ENCODE peak calls at places on chromosomes 2 and 18, in five cellular contexts. N is mucosa of descending colon, D is tibial artery, T is retinal pigment epithelial cell, K is esophagus squamous epithelium. W is an unnamed sample.

GRCh38 chr2:25606892-25607291 is 66.5 kb downstream of the DTNB start:
- DNase-seq in N (no peak), D (no peak), T (no peak), K (no peak), W (no peak)

GRCh38 chr2:199019898-199020507 is 437.7 kb downstream of the SATB2 start:
- DNase-seq in N (no peak), D (no peak), T (peak), K (no peak), W (no peak)

GRCh38 chr2:108399479-108399878 is 21.7 kb downstream of the SULT1C4 start:
- DNase-seq in N (no peak), D (no peak), T (no peak), K (no peak), W (no peak)

GRCh38 chr2:119659601-119660342 is 19.2 kb upstream of the TMEM177 start:
- DNase-seq in N (no peak), D (no peak), T (no peak), K (no peak), W (no peak)

GRCh38 chr2:28341208-28341891 is 51.3 kb upstream of the FOSL2 start:
- DNase-seq in N (no peak), D (no peak), T (no peak), K (no peak), W (no peak)

GRCh38 chr18:36813111-36813752 is 15.6 kb downstream of the TPGS2 start:
- DNase-seq in N (no peak), D (no peak), T (no peak), K (no peak), W (no peak)

GRCh38 chr2:217816396-217816869 is 186.4 kb downstream of the TNS1 start:
- DNase-seq in N (no peak), D (no peak), T (no peak), K (no peak), W (no peak)

GRCh38 chr2:135783416-135783815 is 41.8 kb downstream of the UBXN4 start:
- DNase-seq in N (no peak), D (no peak), T (no peak), K (no peak), W (no peak)

GRCh38 chr2:3585239-3586109 is 9.4 kb upstream of the COLEC11 start:
- DNase-seq in N (no peak), D (peak), T (no peak), K (no peak), W (no peak)

GRCh38 chr18:79489900-79490592 is 94.3 kb downstream of the NFATC1 start:
- DNase-seq in N (no peak), D (no peak), T (no peak), K (no peak), W (no peak)

GRCh38 chr2:98269274-98269673 is 77.0 kb upstream of the CNGA3 start:
- DNase-seq in N (no peak), D (no peak), T (peak), K (no peak), W (no peak)

GRCh38 chr2:200486529-200486928 is 23.3 kb downstream of the KCTD18 start:
- DNase-seq in N (no peak), D (no peak), T (no peak), K (no peak), W (no peak)

GRCh38 chr2:24512836-24513235 is 21.8 kb downstream of the NCOA1 start:
- DNase-seq in N (no peak), D (no peak), T (no peak), K (no peak), W (no peak)

GRCh38 chr2:151040036-151040435 is 221.6 kb downstream of the RBM43 start:
- DNase-seq in N (no peak), D (no peak), T (no peak), K (no peak), W (peak)

GRCh38 chr18:31610841-31611240 is 19.2 kb downstream of the TTR start:
- DNase-seq in N (no peak), D (no peak), T (no peak), K (no peak), W (no peak)

GRCh38 chr2:136013286-136013685 is 27.9 kb upstream of the DARS1 start:
- DNase-seq in N (no peak), D (no peak), T (no peak), K (no peak), W (no peak)

GRCh38 chr2:9341351-9341887 is 81.9 kb downstream of the ITGB1BP1 start:
- DNase-seq in N (no peak), D (no peak), T (no peak), K (no peak), W (no peak)

GRCh38 chr2:47905454-47906260 is 641 bp downstream of the FBXO11 start:
- DNase-seq in N (peak), D (peak), T (peak), K (peak), W (peak)

GRCh38 chr2:47904903-47905453 is 1.3 kb downstream of the FBXO11 start:
- DNase-seq in N (peak), D (peak), T (no peak), K (no peak), W (no peak)

GRCh38 chr2:47906261-47907096 is at the start of gene FBXO11:
- DNase-seq in N (peak), D (peak), T (peak), K (peak), W (peak)

GRCh38 chr2:47908682-47909081 is 2.4 kb upstream of the FBXO11 start:
- DNase-seq in N (no peak), D (no peak), T (no peak), K (no peak), W (no peak)

DNA sequence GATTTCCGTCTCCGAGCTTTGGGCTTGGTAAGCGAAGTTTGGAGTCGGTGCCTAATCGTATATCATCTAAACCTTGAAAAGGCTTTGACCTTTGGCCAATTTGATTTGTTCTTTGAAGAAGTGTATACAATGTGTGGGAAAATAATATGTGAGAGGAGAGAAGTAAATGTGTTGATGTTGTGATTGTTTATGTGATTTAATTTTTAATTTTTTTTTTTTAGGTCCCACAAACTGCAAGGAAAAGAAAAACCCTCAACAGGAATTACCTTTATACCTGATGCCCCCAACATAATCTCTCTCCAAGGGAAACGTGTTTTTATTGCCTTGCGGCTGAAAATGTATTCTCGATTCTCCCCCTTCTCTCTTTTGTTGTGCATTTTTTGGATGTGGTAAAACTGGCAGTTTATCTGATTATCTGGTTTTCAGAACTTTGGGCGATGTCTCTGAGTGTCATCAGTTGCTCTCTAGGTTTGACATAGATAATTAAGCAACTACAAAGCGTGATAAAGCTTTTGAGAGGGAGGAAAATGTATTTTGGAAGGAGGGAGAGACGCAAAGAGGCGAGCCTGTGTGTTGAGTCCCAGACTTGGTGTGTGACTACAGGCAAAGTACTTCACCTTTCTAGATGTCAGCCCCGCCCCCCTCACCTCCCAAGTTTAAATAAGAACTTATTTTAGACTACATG is 941 bp upstream of the FBXO11 start:
- DNase-seq in N (no peak), D (peak), T (no peak), K (no peak), W (no peak)
- H3K4me3 ChIP-seq in N (peak), D (peak), T (peak), K (peak), W (peak)

DNA sequence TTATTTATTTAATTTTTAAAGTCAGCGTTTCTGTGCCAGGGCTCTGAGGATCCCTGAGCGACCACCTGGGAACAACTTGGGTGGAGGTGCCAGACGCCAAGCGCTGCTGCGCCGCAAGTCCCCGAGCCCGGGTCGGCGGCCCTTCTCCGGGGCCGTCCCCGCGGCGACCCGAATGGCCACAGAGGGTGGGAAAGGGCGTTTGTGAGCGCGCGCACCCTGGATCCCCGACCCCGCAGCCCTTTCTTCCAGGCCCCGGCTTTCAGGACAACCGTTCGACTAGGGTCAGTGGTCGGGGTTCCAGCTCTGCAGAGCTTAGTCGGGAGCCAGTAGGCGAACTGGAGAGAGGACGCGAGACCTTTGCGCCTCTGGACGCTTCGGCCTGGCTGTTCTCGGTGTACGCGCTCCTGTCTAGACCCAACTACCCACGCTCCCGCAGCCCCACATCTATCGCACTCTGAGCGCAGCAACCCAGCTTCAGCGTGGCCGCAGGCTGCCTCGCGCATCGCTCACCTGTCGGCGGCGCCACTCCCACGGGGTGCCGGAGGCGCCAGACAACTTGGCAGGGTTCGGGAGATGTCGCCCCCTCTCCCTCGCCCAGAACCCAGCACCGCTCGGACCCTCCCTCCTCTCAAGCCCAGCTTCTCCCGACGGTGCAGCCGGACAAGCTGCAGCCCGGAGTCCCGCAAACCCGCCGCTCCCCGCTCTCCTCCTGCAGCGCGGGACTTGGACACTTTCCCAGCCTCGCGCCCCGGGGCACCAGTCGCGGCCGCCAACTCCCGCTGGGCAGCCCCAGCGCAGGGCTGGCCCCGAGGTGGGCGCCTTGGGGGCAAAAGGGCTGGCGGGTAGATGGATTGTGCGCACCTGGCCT is 785 bp downstream of the LYPD1 start:
- DNase-seq in N (peak), D (no peak), T (no peak), K (no peak), W (no peak)
- H3K4me3 ChIP-seq in N (no peak), D (peak), T (peak), K (peak), W (peak)

GRCh38 chr18:57833441-57834101 is 30.5 kb upstream of the ATP8B1 start:
- DNase-seq in N (no peak), D (no peak), T (no peak), K (no peak), W (no peak)
- H3K4me3 ChIP-seq in N (no peak), D (no peak), T (no peak), K (peak), W (no peak)

GRCh38 chr2:174617120-174617519 is 19.5 kb upstream of the WIPF1 start:
- DNase-seq in N (no peak), D (no peak), T (no peak), K (no peak), W (no peak)
- H3K4me3 ChIP-seq in N (no peak), D (no peak), T (no peak), K (no peak), W (no peak)

W was measured in breast epithelium.